ENCODE peak calls at places on chromosome 20, in ten cellular contexts. M, O, Z, S, Q, L, V, B, P and I are unnamed samples. For H3K4me1, the result is how much of the 10 kb centered on the place peaks cover.

GRCh38 chr20:58478141-58478805 is 36.9 kb downstream of the APCDD1L start:
- DNase-seq in M (no peak), O (peak), Z (no peak), S (no peak), Q (peak), L (no peak), V (peak), B (no peak), P (no peak), I (no peak)

GRCh38 chr20:52049001-52049731 is 142.4 kb downstream of the ZFP64 start:
- DNase-seq in M (no peak), O (no peak), Z (no peak), S (no peak), Q (peak), L (no peak), V (no peak), B (no peak), P (no peak), I (peak)

GRCh38 chr20:63703471-63703975 is 4.3 kb downstream of the ARFRP1 start:
- DNase-seq in M (no peak), O (no peak), Z (peak), S (no peak), Q (no peak), L (no peak), V (no peak), B (peak), P (no peak), I (no peak)

GRCh38 chr20:9329356-9330092 is 184.9 kb upstream of the LAMP5 start:
- DNase-seq in M (no peak), O (no peak), Z (no peak), S (no peak), Q (no peak), L (no peak), V (no peak), B (no peak), P (no peak), I (peak)

GRCh38 chr20:5931411-5931810 is 18.9 kb downstream of the TRMT6 start:
- DNase-seq in M (no peak), O (no peak), Z (no peak), S (no peak), Q (no peak), L (no peak), V (no peak), B (no peak), P (no peak), I (no peak)

GRCh38 chr20:32870985-32871384 is 12.3 kb downstream of the EFCAB8 start:
- DNase-seq in M (no peak), O (no peak), Z (no peak), S (no peak), Q (no peak), L (no peak), V (no peak), B (peak), P (no peak), I (no peak)

GRCh38 chr20:6395695-6396094 is 272.9 kb upstream of the FERMT1 start:
- DNase-seq in M (no peak), O (peak), Z (no peak), S (no peak), Q (peak), L (no peak), V (peak), B (no peak), P (no peak), I (no peak)

GRCh38 chr20:17500826-17501225 is 30.4 kb downstream of the BFSP1 start:
- DNase-seq in M (no peak), O (no peak), Z (no peak), S (no peak), Q (no peak), L (no peak), V (no peak), B (no peak), P (no peak), I (no peak)

GRCh38 chr20:44057698-44058675 is 129.0 kb downstream of the JPH2 start:
- DNase-seq in M (no peak), O (no peak), Z (no peak), S (no peak), Q (peak), L (no peak), V (no peak), B (peak), P (no peak), I (no peak)

DNA sequence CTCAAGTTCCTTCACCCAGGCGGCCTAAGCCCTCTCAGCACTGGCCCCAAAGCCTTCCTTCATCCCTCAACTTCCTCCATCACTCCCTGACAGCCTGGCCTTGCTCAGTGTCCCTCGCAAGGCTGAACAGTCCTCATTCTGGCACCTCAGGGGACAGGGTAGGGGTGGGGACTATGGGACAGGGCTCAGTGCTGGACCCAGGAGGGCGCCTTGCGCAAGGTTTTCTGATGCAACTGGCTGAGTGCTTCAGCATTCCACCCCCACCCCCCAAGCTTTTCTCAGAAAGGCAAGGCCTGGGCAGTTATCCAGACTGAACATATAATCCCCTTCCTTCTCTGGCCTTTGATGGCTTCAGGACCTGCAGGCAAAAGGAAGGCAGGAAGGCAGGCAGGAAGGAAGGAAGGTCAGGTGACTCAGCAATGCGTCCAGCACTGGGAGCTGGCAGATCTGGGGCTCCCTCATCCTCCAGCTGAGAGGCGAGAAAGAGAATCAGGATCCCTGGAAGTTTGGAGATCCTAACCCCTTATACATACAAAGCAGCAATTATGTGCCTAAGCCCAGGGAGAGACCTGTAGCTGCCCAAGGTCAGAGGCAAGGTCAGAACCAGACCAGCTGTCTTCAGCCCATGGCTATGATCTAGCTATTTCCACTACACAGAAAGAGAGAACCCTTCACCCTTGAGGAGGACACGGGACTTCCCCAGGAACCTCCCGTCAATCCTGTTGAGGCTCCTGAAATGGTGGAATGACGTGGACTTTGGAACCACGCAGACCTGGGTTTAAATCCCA is 8.6 kb upstream of the TRIB3 start:
- DNase-seq in M (no peak), O (peak), Z (peak), S (peak), Q (peak), L (peak), V (peak), B (peak), P (peak), I (peak)
- H3K4me1 ChIP-seq in M (under half), O (under half), Z (under half), S (under half), Q (under half), L (under half), V (half or more), B (under half), P (under half), I (half or more)

GRCh38 chr20:53606364-53606985 is 12.8 kb upstream of the ZNF217 start:
- DNase-seq in M (no peak), O (no peak), Z (no peak), S (no peak), Q (peak), L (no peak), V (peak), B (no peak), P (no peak), I (no peak)

GRCh38 chr20:53608071-53608455 is 14.4 kb upstream of the ZNF217 start:
- DNase-seq in M (no peak), O (no peak), Z (peak), S (no peak), Q (no peak), L (no peak), V (no peak), B (no peak), P (no peak), I (no peak)

GRCh38 chr20:53611449-53611894 is 17.8 kb upstream of the ZNF217 start:
- DNase-seq in M (no peak), O (peak), Z (peak), S (no peak), Q (peak), L (no peak), V (peak), B (peak), P (peak), I (peak)

GRCh38 chr20:53608456-53609413 is 15.1 kb upstream of the ZNF217 start:
- DNase-seq in M (peak), O (no peak), Z (peak), S (peak), Q (no peak), L (no peak), V (no peak), B (peak), P (peak), I (peak)

DNA sequence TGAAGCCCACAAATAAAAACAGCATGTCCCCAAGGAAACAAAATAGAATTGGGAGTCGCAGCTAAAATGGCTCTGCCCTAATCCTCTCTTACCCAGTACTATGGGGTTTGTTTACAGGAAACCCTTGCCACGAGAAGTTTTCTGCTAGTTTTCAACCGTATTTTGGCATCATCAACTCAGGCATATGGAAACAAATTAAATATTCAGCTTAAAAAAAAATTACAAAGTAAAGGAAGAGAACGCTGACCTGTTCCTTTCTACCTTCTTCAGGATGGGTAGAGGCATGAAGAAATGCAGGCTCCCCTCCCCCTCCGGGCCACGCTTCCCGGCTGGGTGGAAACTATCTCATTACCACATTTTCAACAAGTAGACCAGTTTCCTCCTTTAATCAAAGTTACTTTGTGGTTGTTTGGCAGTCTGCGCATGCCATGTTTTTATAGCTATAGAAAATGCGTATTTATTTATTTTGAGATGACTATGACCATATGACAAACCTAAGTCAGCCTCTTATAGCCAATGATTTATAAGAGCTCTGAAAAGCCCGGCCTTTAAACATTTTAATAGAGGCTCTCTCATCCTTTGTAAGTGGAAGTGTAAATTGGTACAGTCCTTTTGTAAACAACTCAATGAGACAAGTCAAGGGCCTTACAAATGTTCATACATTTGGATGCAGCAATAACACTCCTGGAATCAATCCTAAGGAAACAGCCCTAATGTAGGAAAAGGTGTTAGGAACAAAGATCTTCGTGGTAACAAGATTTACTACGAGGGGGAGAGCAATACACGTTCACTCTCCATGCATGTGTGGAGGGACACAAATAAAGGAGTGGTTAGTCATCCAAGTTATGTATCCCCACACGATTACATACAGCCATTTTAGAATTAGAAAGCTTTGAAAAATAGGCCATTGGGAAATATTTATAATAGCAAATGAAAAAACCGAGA is 16.1 kb upstream of the ZNF217 start:
- DNase-seq in M (peak), O (no peak), Z (peak), S (peak), Q (peak), L (no peak), V (peak), B (peak), P (peak), I (peak)
- H3K4me1 ChIP-seq in M (under half), O (under half), Z (half or more), S (under half), Q (under half), L (under half), V (half or more), B (under half), P (under half), I (under half)

GRCh38 chr20:48685300-48685699 is 142.5 kb downstream of the PREX1 start:
- DNase-seq in M (no peak), O (no peak), Z (no peak), S (no peak), Q (no peak), L (no peak), V (no peak), B (peak), P (no peak), I (no peak)
- H3K4me1 ChIP-seq in M (under half), O (under half), Z (half or more), S (under half), Q (under half), L (under half), V (under half), B (under half), P (half or more), I (under half)

GRCh38 chr20:10665791-10666190 is 8.0 kb downstream of the JAG1 start:
- DNase-seq in M (no peak), O (peak), Z (no peak), S (no peak), Q (no peak), L (no peak), V (no peak), B (no peak), P (no peak), I (no peak)
- H3K4me1 ChIP-seq in M (under half), O (half or more), Z (half or more), S (under half), Q (under half), L (half or more), V (under half), B (under half), P (under half), I (half or more)

GRCh38 chr20:31705598-31706597 is 16.8 kb downstream of the BCL2L1 start:
- DNase-seq in M (no peak), O (no peak), Z (peak), S (no peak), Q (no peak), L (no peak), V (peak), B (no peak), P (peak), I (peak)
- H3K4me1 ChIP-seq in M (under half), O (half or more), Z (half or more), S (half or more), Q (under half), L (half or more), V (half or more), B (under half), P (under half), I (half or more)

GRCh38 chr20:34389206-34389953 is 26.3 kb downstream of the ITCH start:
- DNase-seq in M (no peak), O (no peak), Z (no peak), S (no peak), Q (peak), L (no peak), V (peak), B (no peak), P (no peak), I (peak)
- H3K4me1 ChIP-seq in M (under half), O (under half), Z (half or more), S (under half), Q (under half), L (under half), V (under half), B (under half), P (under half), I (under half)